ENCODE peak calls at places on chromosomes 13 and 19, in six cellular contexts. E, Y, Q, S, M and A are unnamed samples.

GRCh38 chr19:18946918-18947317 is 5.9 kb upstream of the HOMER3 start:
- DNase-seq in E (no peak), Y (no peak), Q (no peak), S (no peak), M (no peak), A (no peak)

GRCh38 chr13:111325146-111325890 is 4.9 kb downstream of the TEX29 start:
- DNase-seq in E (no peak), Y (no peak), Q (peak; percentile 64), S (no peak), M (no peak), A (peak; percentile 53)

GRCh38 chr19:15788594-15789270 is 1.3 kb downstream of the OR10H5 start:
- DNase-seq in E (no peak), Y (no peak), Q (no peak), S (no peak), M (no peak), A (no peak)

GRCh38 chr19:5666921-5667610 is 13.2 kb downstream of the MICOS13 start:
- DNase-seq in E (no peak), Y (no peak), Q (peak; percentile 68), S (no peak), M (no peak), A (peak; percentile 47)

GRCh38 chr13:93249259-93249917 is 22.8 kb downstream of the GPC6 start:
- DNase-seq in E (no peak), Y (no peak), Q (no peak), S (no peak), M (peak; percentile 91), A (no peak)

GRCh38 chr13:35475960-35476943 is at the start of gene MAB21L1:
- DNase-seq in E (no peak), Y (no peak), Q (peak; percentile 50), S (no peak), M (peak; percentile 37), A (peak; percentile 63)

GRCh38 chr19:50669319-50670101 is 20.3 kb downstream of the C19orf81 start:
- DNase-seq in E (no peak), Y (no peak), Q (no peak), S (no peak), M (peak; percentile 50), A (no peak)

GRCh38 chr19:38072776-38073411 is 151.1 kb downstream of the DPF1 start:
- DNase-seq in E (no peak), Y (no peak), Q (no peak), S (no peak), M (peak; percentile 51), A (no peak)

GRCh38 chr19:33306191-33306590 is 3.9 kb upstream of the CEBPA start:
- DNase-seq in E (no peak), Y (no peak), Q (no peak), S (no peak), M (no peak), A (no peak)

GRCh38 chr13:78185700-78186099 is 267.1 kb upstream of the EDNRB start:
- DNase-seq in E (no peak), Y (no peak), Q (no peak), S (no peak), M (no peak), A (no peak)

GRCh38 chr19:34757441-34757840 is 15.6 kb downstream of the ZNF599 start:
- DNase-seq in E (no peak), Y (no peak), Q (no peak), S (no peak), M (no peak), A (no peak)

GRCh38 chr13:113785051-113786010 is 26.3 kb downstream of the TMEM255B start:
- DNase-seq in E (no peak), Y (no peak), Q (no peak), S (no peak), M (peak; percentile 19), A (peak; percentile 39)

GRCh38 chr13:80755925-80756324 is 415.0 kb upstream of the SPRY2 start:
- DNase-seq in E (no peak), Y (no peak), Q (no peak), S (no peak), M (no peak), A (no peak)

GRCh38 chr19:31290926-31291590 is 58.2 kb downstream of the TSHZ3 start:
- DNase-seq in E (no peak), Y (no peak), Q (no peak), S (no peak), M (no peak), A (peak; percentile 29)

GRCh38 chr19:42942187-42942789 is 5.3 kb upstream of the PSG7 start:
- DNase-seq in E (no peak), Y (no peak), Q (no peak), S (no peak), M (no peak), A (no peak)

GRCh38 chr19:13995017-13995728 is 10.9 kb downstream of the RFX1 start:
- DNase-seq in E (no peak), Y (no peak), Q (peak; percentile 80), S (no peak), M (peak; percentile 27), A (no peak)

GRCh38 chr13:99256709-99257108 is 1.5 kb downstream of the GPR18 start:
- DNase-seq in E (no peak), Y (no peak), Q (no peak), S (no peak), M (peak; percentile 61), A (no peak)

GRCh38 chr19:3984584-3984907 is 717 bp downstream of the EEF2 start:
- DNase-seq in E (no peak), Y (no peak), Q (no peak), S (no peak), M (no peak), A (no peak)
- H3K27ac ChIP-seq in E (peak overlapping the region; percentile 94), Y (peak overlapping the region; percentile 93), Q (peak overlapping the region; percentile 96), S (peak overlapping the region; percentile 100), M (peak overlapping the region; percentile 91), A (peak overlapping the region; percentile 90)

GRCh38 chr13:75812751-75813181 is 176.6 kb downstream of the LMO7 start:
- DNase-seq in E (no peak), Y (no peak), Q (no peak), S (no peak), M (peak; percentile 58), A (no peak)
- H3K27ac ChIP-seq in E (no peak overlapping the region), Y (no peak overlapping the region), Q (no peak overlapping the region), S (peak overlapping the region; percentile 54), M (peak overlapping the region; percentile 3), A (no peak overlapping the region)

GRCh38 chr19:40586611-40587010 is 9.9 kb downstream of the SHKBP1 start:
- DNase-seq in E (no peak), Y (no peak), Q (peak; percentile 52), S (no peak), M (no peak), A (peak; percentile 73)

GRCh38 chr19:40588926-40589569 is 12.1 kb upstream of the LTBP4 start:
- DNase-seq in E (no peak), Y (no peak), Q (no peak), S (no peak), M (no peak), A (no peak)

GRCh38 chr19:40590464-40591265 is 10.5 kb upstream of the LTBP4 start:
- DNase-seq in E (no peak), Y (no peak), Q (no peak), S (no peak), M (no peak), A (no peak)

GRCh38 chr19:40589723-40590429 is 11.3 kb upstream of the LTBP4 start:
- DNase-seq in E (no peak), Y (no peak), Q (no peak), S (no peak), M (no peak), A (no peak)

GRCh38 chr19:40588110-40588854 is 11.6 kb downstream of the SHKBP1 start:
- DNase-seq in E (no peak), Y (no peak), Q (no peak), S (no peak), M (peak; percentile 37), A (peak; percentile 74)
- H3K27ac ChIP-seq in E (no peak overlapping the region), Y (no peak overlapping the region), Q (no peak overlapping the region), S (no peak overlapping the region), M (no peak overlapping the region), A (no peak overlapping the region)

GRCh38 chr19:3028305-3029069 is 593 bp downstream of the TLE2 start:
- DNase-seq in E (no peak), Y (no peak), Q (peak; percentile 83), S (no peak), M (no peak), A (no peak)
- H3K27ac ChIP-seq in E (peak overlapping the region; percentile 70), Y (peak overlapping the region; percentile 73), Q (no peak overlapping the region), S (peak overlapping the region; percentile 74), M (no peak overlapping the region), A (no peak overlapping the region)

GRCh38 chr13:33348366-33348765 is 62.8 kb upstream of the STARD13 start:
- DNase-seq in E (no peak), Y (no peak), Q (no peak), S (no peak), M (peak; percentile 23), A (no peak)
- H3K27ac ChIP-seq in E (peak overlapping the region; percentile 94), Y (peak overlapping the region; percentile 88), Q (no peak overlapping the region), S (peak overlapping the region; percentile 46), M (no peak overlapping the region), A (no peak overlapping the region)

GRCh38 chr13:59519776-59520175 is 644.0 kb downstream of the DIAPH3 start:
- DNase-seq in E (no peak), Y (no peak), Q (no peak), S (no peak), M (peak; percentile 16), A (no peak)

GRCh38 chr13:59513686-59514085 is 650.0 kb downstream of the DIAPH3 start:
- DNase-seq in E (no peak), Y (no peak), Q (no peak), S (no peak), M (no peak), A (no peak)

GRCh38 chr13:59510377-59510776 is 653.4 kb downstream of the DIAPH3 start:
- DNase-seq in E (no peak), Y (no peak), Q (no peak), S (no peak), M (no peak), A (no peak)

GRCh38 chr13:59514316-59514715 is 649.4 kb downstream of the DIAPH3 start:
- DNase-seq in E (no peak), Y (no peak), Q (no peak), S (no peak), M (no peak), A (no peak)
- H3K27ac ChIP-seq in E (no peak overlapping the region), Y (no peak overlapping the region), Q (no peak overlapping the region), S (no peak overlapping the region), M (no peak overlapping the region), A (no peak overlapping the region)

DNA sequence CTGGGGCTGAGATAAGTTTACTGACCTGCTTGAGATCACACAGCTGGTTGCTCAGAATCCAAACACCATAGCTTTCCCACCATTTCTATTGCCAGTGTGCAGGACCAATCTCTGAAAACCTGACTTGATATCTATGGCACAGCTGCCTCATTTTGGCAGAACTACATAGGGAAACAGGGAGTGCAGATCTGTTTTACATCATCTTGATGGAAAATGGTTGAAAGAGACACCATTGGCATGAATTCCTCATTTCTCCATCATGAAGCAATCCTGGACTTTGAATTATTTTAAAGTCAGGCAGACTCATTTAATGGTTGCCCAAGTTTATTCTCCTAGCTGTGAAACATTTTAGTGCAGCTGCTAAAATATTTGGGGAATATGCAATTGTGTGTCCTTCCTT is 1628.2 kb upstream of the SLC10A2 start:
- DNase-seq in E (no peak), Y (no peak), Q (no peak), S (no peak), M (no peak), A (no peak)
- H3K27ac ChIP-seq in E (no peak overlapping the region), Y (no peak overlapping the region), Q (no peak overlapping the region), S (no peak overlapping the region), M (no peak overlapping the region), A (no peak overlapping the region)